ENCODE peak calls at places on chromosomes 1 and 21, in eight cellular contexts. W is cardiac septum; C is cardiac fibroblast; R is vagina; T is stimulated activated CD4-positive, alpha-beta T cell treated with anti-CD3 and anti-CD28 coated beads, Interleukin-15, amount 100 ng/mL, for 1 hour; Q is NCI-H69; P is AG08395; S is fibroblast of the aortic adventitia. A is an unnamed sample.

GRCh38 chr1:11521605-11522399 is 42.8 kb downstream of the DISP3 start:
- DNase-seq in W (peak), C (no peak), R (no peak), T (no peak), Q (no peak), P (no peak), S (no peak), A (no peak)

GRCh38 chr21:35525443-35525842 is 476.3 kb upstream of the RUNX1 start:
- DNase-seq in W (no peak), C (no peak), R (no peak), T (no peak), Q (no peak), P (no peak), S (peak), A (no peak)

GRCh38 chr21:35202431-35202830 is 153.3 kb upstream of the RUNX1 start:
- DNase-seq in W (no peak), C (peak), R (no peak), T (no peak), Q (no peak), P (peak), S (peak), A (no peak)

GRCh38 chr1:17630048-17630830 is 90.7 kb downstream of the ARHGEF10L start:
- DNase-seq in W (no peak), C (peak), R (no peak), T (no peak), Q (no peak), P (peak), S (peak), A (no peak)

GRCh38 chr21:38422067-38422466 is 76.2 kb downstream of the ERG start:
- DNase-seq in W (no peak), C (no peak), R (no peak), T (no peak), Q (no peak), P (no peak), S (no peak), A (no peak)

GRCh38 chr1:47431534-47431933 is 6.3 kb upstream of the FOXD2 start:
- DNase-seq in W (no peak), C (peak), R (no peak), T (no peak), Q (no peak), P (peak), S (peak), A (no peak)

GRCh38 chr1:182003953-182004586 is 57.4 kb downstream of the ZNF648 start:
- DNase-seq in W (peak), C (no peak), R (no peak), T (no peak), Q (peak), P (no peak), S (no peak), A (no peak)

GRCh38 chr1:32743380-32744062 is 41.0 kb upstream of the SYNC start:
- DNase-seq in W (no peak), C (no peak), R (no peak), T (no peak), Q (no peak), P (no peak), S (no peak), A (no peak)

GRCh38 chr1:207913951-207914350 is 3.0 kb upstream of the CD34 start:
- DNase-seq in W (no peak), C (no peak), R (no peak), T (no peak), Q (no peak), P (no peak), S (no peak), A (no peak)

GRCh38 chr1:159140474-159140873 is 30.9 kb upstream of the CADM3 start:
- DNase-seq in W (no peak), C (no peak), R (no peak), T (no peak), Q (no peak), P (no peak), S (no peak), A (no peak)

GRCh38 chr1:203167026-203167912 is 8.4 kb downstream of the MYBPH start:
- DNase-seq in W (no peak), C (peak), R (no peak), T (no peak), Q (peak), P (no peak), S (no peak), A (no peak)

GRCh38 chr1:9202240-9202870 is 32.2 kb upstream of the H6PD start:
- DNase-seq in W (no peak), C (no peak), R (no peak), T (no peak), Q (no peak), P (no peak), S (no peak), A (no peak)

GRCh38 chr1:118144777-118145176 is 40.3 kb downstream of the SPAG17 start:
- DNase-seq in W (no peak), C (peak), R (no peak), T (no peak), Q (peak), P (no peak), S (peak), A (no peak)

GRCh38 chr1:236394905-236395779 is 1.1 kb downstream of the EDARADD start:
- DNase-seq in W (no peak), C (peak), R (no peak), T (no peak), Q (peak), P (no peak), S (peak), A (peak)

GRCh38 chr1:8047112-8047511 is 21.0 kb upstream of the ERRFI1 start:
- DNase-seq in W (no peak), C (peak), R (no peak), T (no peak), Q (peak), P (no peak), S (peak), A (no peak)

GRCh38 chr21:36909423-36909822 is 57.0 kb downstream of the HLCS start:
- DNase-seq in W (no peak), C (no peak), R (no peak), T (no peak), Q (no peak), P (no peak), S (no peak), A (no peak)

GRCh38 chr1:10620776-10621175 is 146.0 kb downstream of the PEX14 start:
- DNase-seq in W (no peak), C (no peak), R (no peak), T (no peak), Q (no peak), P (no peak), S (no peak), A (no peak)

GRCh38 chr21:42456457-42456856 is 39.6 kb downstream of the RSPH1 start:
- DNase-seq in W (peak), C (no peak), R (no peak), T (no peak), Q (no peak), P (no peak), S (no peak), A (no peak)

GRCh38 chr1:153612755-153613331 is at the start of gene S100A16:
- DNase-seq in W (peak), C (peak), R (no peak), T (no peak), Q (no peak), P (peak), S (peak), A (no peak)

GRCh38 chr1:87176514-87176913 is 152.2 kb upstream of the LMO4 start:
- DNase-seq in W (no peak), C (no peak), R (no peak), T (no peak), Q (no peak), P (no peak), S (no peak), A (no peak)

GRCh38 chr1:21614419-21615115 is 54.6 kb downstream of the RAP1GAP start:
- DNase-seq in W (no peak), C (no peak), R (no peak), T (no peak), Q (no peak), P (no peak), S (no peak), A (no peak)

GRCh38 chr1:42950146-42950480 is 8.6 kb downstream of the SLC2A1 start:
- DNase-seq in W (no peak), C (peak), R (no peak), T (no peak), Q (no peak), P (no peak), S (peak), A (no peak)

GRCh38 chr1:36088577-36089392 is at the start of gene ADPRS:
- DNase-seq in W (peak), C (peak), R (no peak), T (peak), Q (peak), P (peak), S (peak), A (peak)

GRCh38 chr1:234261545-234261944 is 111.7 kb upstream of the COA6 start:
- DNase-seq in W (no peak), C (no peak), R (peak), T (no peak), Q (peak), P (no peak), S (no peak), A (no peak)

GRCh38 chr21:25283720-25284119 is 323.6 kb downstream of the MRPL39 start:
- DNase-seq in W (no peak), C (peak), R (no peak), T (no peak), Q (peak), P (peak), S (peak), A (no peak)

GRCh38 chr1:21022279-21023040 is 154.2 kb downstream of the EIF4G3 start:
- DNase-seq in W (no peak), C (peak), R (no peak), T (no peak), Q (peak), P (peak), S (peak), A (no peak)

GRCh38 chr1:209613351-209614150 is 30.0 kb downstream of the CAMK1G start:
- DNase-seq in W (no peak), C (no peak), R (no peak), T (no peak), Q (no peak), P (no peak), S (peak), A (no peak)

GRCh38 chr21:37552496-37553399 is 186.2 kb downstream of the DYRK1A start:
- DNase-seq in W (peak), C (no peak), R (peak), T (no peak), Q (no peak), P (no peak), S (no peak), A (no peak)

GRCh38 chr1:9874959-9875635 is 35.0 kb downstream of the CTNNBIP1 start:
- DNase-seq in W (peak), C (peak), R (no peak), T (peak), Q (peak), P (peak), S (peak), A (peak)

GRCh38 chr1:4628992-4629391 is 25.4 kb upstream of the AJAP1 start:
- DNase-seq in W (no peak), C (no peak), R (no peak), T (no peak), Q (no peak), P (no peak), S (no peak), A (no peak)

GRCh38 chr1:150642296-150642695 is 12.9 kb upstream of the ENSA start:
- DNase-seq in W (no peak), C (no peak), R (no peak), T (no peak), Q (no peak), P (no peak), S (no peak), A (no peak)

GRCh38 chr1:153959454-153959853 is 1.0 kb upstream of the CRTC2 start:
- DNase-seq in W (no peak), C (no peak), R (no peak), T (no peak), Q (no peak), P (no peak), S (no peak), A (no peak)

GRCh38 chr1:60133848-60134247 is 60.3 kb upstream of the C1orf87 start:
- DNase-seq in W (no peak), C (peak), R (no peak), T (no peak), Q (peak), P (peak), S (peak), A (no peak)

GRCh38 chr1:3602375-3602774 is 8.9 kb downstream of the MEGF6 start:
- DNase-seq in W (no peak), C (no peak), R (no peak), T (no peak), Q (no peak), P (no peak), S (no peak), A (no peak)

GRCh38 chr21:45288441-45288841 is 746 bp upstream of the POFUT2 start:
- DNase-seq in W (no peak), C (no peak), R (peak), T (no peak), Q (peak), P (no peak), S (no peak), A (no peak)

GRCh38 chr1:6491480-6491962 is at the start of gene PLEKHG5:
- DNase-seq in W (no peak), C (peak), R (no peak), T (no peak), Q (peak), P (peak), S (peak), A (no peak)

GRCh38 chr1:236148471-236148847 is 6.1 kb downstream of the GPR137B start:
- DNase-seq in W (no peak), C (peak), R (no peak), T (no peak), Q (no peak), P (no peak), S (no peak), A (no peak)

GRCh38 chr21:44985441-44986401 is 45.9 kb downstream of the SLX9 start:
- DNase-seq in W (peak), C (no peak), R (no peak), T (no peak), Q (peak), P (no peak), S (no peak), A (no peak)